ENCODE peak calls at places on chromosomes 11 and 22, in ten cellular contexts. One of them, this sample, is unnamed.

GRCh38 chr22:44850946-44851345 is 98.6 kb downstream of the ARHGAP8 start:
- DNase-seq in lower lobe of right lung: no peak
- DNase-seq in CD4-positive, CD25-positive, alpha-beta regulatory T cell: no peak
- DNase-seq in left ventricle myocardium inferior: no peak
- DNase-seq in neural progenitor cell: no peak
- DNase-seq in fibroblast of lung: no peak
- DNase-seq in NT2/D1: no peak
- DNase-seq in AG04449: no peak
- DNase-seq in foreskin fibroblast: no peak
- DNase-seq in fibroblast of the aortic adventitia: no peak
- DNase-seq in this sample: no peak

GRCh38 chr11:72962717-72963116 is 148.5 kb downstream of the ATG16L2 start:
- DNase-seq in fibroblast of lung: no peak
- DNase-seq in AG04449: no peak
- DNase-seq in CD4-positive, CD25-positive, alpha-beta regulatory T cell: no peak
- DNase-seq in fibroblast of the aortic adventitia: no peak
- DNase-seq in left ventricle myocardium inferior: no peak
- DNase-seq in foreskin fibroblast: no peak
- DNase-seq in lower lobe of right lung: no peak
- DNase-seq in neural progenitor cell: no peak
- DNase-seq in NT2/D1: no peak
- DNase-seq in this sample: no peak

GRCh38 chr11:61198391-61198790 is 4.9 kb upstream of the PGA3 start:
- DNase-seq in fibroblast of lung: no peak
- DNase-seq in lower lobe of right lung: no peak
- DNase-seq in fibroblast of the aortic adventitia: no peak
- DNase-seq in foreskin fibroblast: no peak
- DNase-seq in left ventricle myocardium inferior: no peak
- DNase-seq in neural progenitor cell: no peak
- DNase-seq in AG04449: no peak
- DNase-seq in CD4-positive, CD25-positive, alpha-beta regulatory T cell: no peak
- DNase-seq in NT2/D1: no peak
- DNase-seq in this sample: no peak

GRCh38 chr11:113952588-113952987 is 22.3 kb upstream of the HTR3A start:
- DNase-seq in left ventricle myocardium inferior: no peak
- DNase-seq in AG04449: no peak
- DNase-seq in foreskin fibroblast: no peak
- DNase-seq in neural progenitor cell: no peak
- DNase-seq in fibroblast of lung: no peak
- DNase-seq in lower lobe of right lung: peak
- DNase-seq in CD4-positive, CD25-positive, alpha-beta regulatory T cell: no peak
- DNase-seq in NT2/D1: no peak
- DNase-seq in fibroblast of the aortic adventitia: no peak
- DNase-seq in this sample: no peak

GRCh38 chr11:125995313-125995712 is 49.5 kb downstream of the VSIG10L2 start:
- DNase-seq in fibroblast of the aortic adventitia: no peak
- DNase-seq in CD4-positive, CD25-positive, alpha-beta regulatory T cell: peak
- DNase-seq in foreskin fibroblast: no peak
- DNase-seq in AG04449: no peak
- DNase-seq in left ventricle myocardium inferior: no peak
- DNase-seq in neural progenitor cell: peak
- DNase-seq in fibroblast of lung: no peak
- DNase-seq in lower lobe of right lung: no peak
- DNase-seq in NT2/D1: no peak
- DNase-seq in this sample: no peak

GRCh38 chr11:125173027-125173426 is 8.5 kb downstream of the PKNOX2 start:
- DNase-seq in lower lobe of right lung: no peak
- DNase-seq in CD4-positive, CD25-positive, alpha-beta regulatory T cell: no peak
- DNase-seq in fibroblast of the aortic adventitia: no peak
- DNase-seq in neural progenitor cell: no peak
- DNase-seq in fibroblast of lung: no peak
- DNase-seq in left ventricle myocardium inferior: no peak
- DNase-seq in foreskin fibroblast: no peak
- DNase-seq in AG04449: no peak
- DNase-seq in NT2/D1: no peak
- DNase-seq in this sample: no peak

GRCh38 chr11:93906486-93906885 is 56.1 kb upstream of the VSTM5 start:
- DNase-seq in lower lobe of right lung: no peak
- DNase-seq in foreskin fibroblast: peak
- DNase-seq in neural progenitor cell: no peak
- DNase-seq in NT2/D1: no peak
- DNase-seq in CD4-positive, CD25-positive, alpha-beta regulatory T cell: no peak
- DNase-seq in fibroblast of lung: no peak
- DNase-seq in fibroblast of the aortic adventitia: no peak
- DNase-seq in left ventricle myocardium inferior: no peak
- DNase-seq in AG04449: no peak
- DNase-seq in this sample: no peak

GRCh38 chr11:109088061-109088460 is 333.9 kb upstream of the C11orf87 start:
- DNase-seq in AG04449: no peak
- DNase-seq in fibroblast of the aortic adventitia: no peak
- DNase-seq in fibroblast of lung: no peak
- DNase-seq in CD4-positive, CD25-positive, alpha-beta regulatory T cell: no peak
- DNase-seq in foreskin fibroblast: no peak
- DNase-seq in neural progenitor cell: no peak
- DNase-seq in NT2/D1: no peak
- DNase-seq in lower lobe of right lung: no peak
- DNase-seq in left ventricle myocardium inferior: no peak
- DNase-seq in this sample: no peak

DNA sequence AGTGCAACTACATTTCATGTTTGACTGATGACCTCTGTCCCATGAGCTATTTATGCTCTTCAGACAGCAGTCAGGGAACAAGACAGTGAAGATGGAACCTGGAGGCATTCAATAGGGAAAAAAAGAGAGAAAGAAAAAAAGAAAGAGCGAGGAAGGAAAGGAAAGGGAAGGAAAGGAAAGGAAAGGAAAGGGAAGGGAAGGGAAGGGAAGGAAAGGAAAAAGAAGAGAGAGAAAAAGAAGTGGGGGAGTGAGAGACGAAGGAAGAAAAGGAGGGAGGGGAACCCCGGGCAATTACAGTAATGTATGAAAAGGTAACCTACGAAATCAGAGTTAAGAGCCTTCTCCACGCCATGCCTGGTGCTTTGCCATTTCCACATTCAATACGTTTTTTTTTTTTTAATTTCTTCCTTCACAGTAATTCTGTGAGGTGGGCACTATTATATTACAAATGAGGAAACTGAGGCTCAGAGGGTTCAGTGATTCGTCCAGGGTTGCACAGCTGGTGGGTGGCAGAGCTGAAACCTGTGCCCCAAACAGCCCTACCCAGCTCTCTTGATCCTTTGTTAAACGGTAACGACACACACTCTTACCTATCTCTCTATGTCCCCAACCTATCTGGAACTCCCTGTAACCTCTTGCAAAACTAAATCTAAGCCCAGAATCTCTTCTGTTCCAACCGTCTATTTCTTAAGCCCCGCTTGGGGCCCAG is 39.3 kb downstream of the ETS1 start:
- DNase-seq in CD4-positive, CD25-positive, alpha-beta regulatory T cell: peak
- DNase-seq in fibroblast of the aortic adventitia: no peak
- DNase-seq in lower lobe of right lung: no peak
- DNase-seq in AG04449: no peak
- DNase-seq in fibroblast of lung: no peak
- DNase-seq in neural progenitor cell: no peak
- DNase-seq in left ventricle myocardium inferior: no peak
- DNase-seq in foreskin fibroblast: no peak
- DNase-seq in NT2/D1: no peak
- DNase-seq in this sample: no peak
- H3K4me3 ChIP-seq in CD4-positive, CD25-positive, alpha-beta regulatory T cell: peak
- H3K4me3 ChIP-seq in fibroblast of the aortic adventitia: peak
- H3K4me3 ChIP-seq in lower lobe of right lung: peak
- H3K4me3 ChIP-seq in AG04449: peak
- H3K4me3 ChIP-seq in fibroblast of lung: peak
- H3K4me3 ChIP-seq in neural progenitor cell: peak
- H3K4me3 ChIP-seq in left ventricle myocardium inferior: peak
- H3K4me3 ChIP-seq in foreskin fibroblast: peak
- H3K4me3 ChIP-seq in NT2/D1: peak
- H3K4me3 ChIP-seq in this sample: peak

DNA sequence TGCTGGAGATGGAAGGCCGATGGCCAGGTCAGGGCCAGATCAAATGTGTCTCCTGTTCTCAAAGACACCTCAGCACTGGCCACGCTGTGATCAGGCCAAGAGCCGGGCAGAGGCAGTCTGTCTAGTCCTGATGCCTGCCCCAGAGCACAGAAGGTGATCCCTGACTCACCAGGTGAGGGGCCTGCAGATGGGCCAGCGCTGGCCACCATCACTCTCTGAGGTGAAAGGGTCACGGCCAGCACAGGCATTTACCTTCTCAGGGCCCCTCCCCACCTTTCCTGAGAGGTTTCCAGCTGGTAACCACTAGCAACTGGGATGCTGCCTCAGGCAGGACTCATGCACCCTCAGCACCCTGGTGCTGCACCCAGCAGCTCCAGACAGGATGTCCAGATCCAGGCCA is 2.9 kb downstream of the SBF1 start:
- DNase-seq in lower lobe of right lung: no peak
- DNase-seq in left ventricle myocardium inferior: no peak
- DNase-seq in neural progenitor cell: no peak
- DNase-seq in NT2/D1: no peak
- DNase-seq in foreskin fibroblast: no peak
- DNase-seq in fibroblast of the aortic adventitia: no peak
- DNase-seq in AG04449: no peak
- DNase-seq in CD4-positive, CD25-positive, alpha-beta regulatory T cell: no peak
- DNase-seq in fibroblast of lung: no peak
- DNase-seq in this sample: no peak
- H3K4me3 ChIP-seq in lower lobe of right lung: no peak
- H3K4me3 ChIP-seq in left ventricle myocardium inferior: no peak
- H3K4me3 ChIP-seq in neural progenitor cell: no peak
- H3K4me3 ChIP-seq in NT2/D1: no peak
- H3K4me3 ChIP-seq in foreskin fibroblast: no peak
- H3K4me3 ChIP-seq in fibroblast of the aortic adventitia: no peak
- H3K4me3 ChIP-seq in AG04449: no peak
- H3K4me3 ChIP-seq in CD4-positive, CD25-positive, alpha-beta regulatory T cell: peak
- H3K4me3 ChIP-seq in fibroblast of lung: no peak
- H3K4me3 ChIP-seq in this sample: no peak

GRCh38 chr22:45869448-45869847 is 107.5 kb downstream of the WNT7B start:
- DNase-seq in left ventricle myocardium inferior: no peak
- DNase-seq in fibroblast of the aortic adventitia: no peak
- DNase-seq in CD4-positive, CD25-positive, alpha-beta regulatory T cell: no peak
- DNase-seq in foreskin fibroblast: no peak
- DNase-seq in neural progenitor cell: no peak
- DNase-seq in lower lobe of right lung: peak
- DNase-seq in AG04449: no peak
- DNase-seq in NT2/D1: no peak
- DNase-seq in fibroblast of lung: no peak
- DNase-seq in this sample: no peak

GRCh38 chr22:45866398-45867117 is 110.4 kb downstream of the WNT7B start:
- DNase-seq in lower lobe of right lung: peak
- DNase-seq in CD4-positive, CD25-positive, alpha-beta regulatory T cell: no peak
- DNase-seq in fibroblast of the aortic adventitia: no peak
- DNase-seq in neural progenitor cell: peak
- DNase-seq in NT2/D1: no peak
- DNase-seq in AG04449: no peak
- DNase-seq in left ventricle myocardium inferior: no peak
- DNase-seq in fibroblast of lung: no peak
- DNase-seq in foreskin fibroblast: no peak
- DNase-seq in this sample: no peak

GRCh38 chr22:45867118-45867905 is 109.7 kb downstream of the WNT7B start:
- DNase-seq in foreskin fibroblast: no peak
- DNase-seq in NT2/D1: no peak
- DNase-seq in AG04449: no peak
- DNase-seq in left ventricle myocardium inferior: no peak
- DNase-seq in lower lobe of right lung: peak
- DNase-seq in CD4-positive, CD25-positive, alpha-beta regulatory T cell: no peak
- DNase-seq in fibroblast of the aortic adventitia: no peak
- DNase-seq in neural progenitor cell: peak
- DNase-seq in fibroblast of lung: peak
- DNase-seq in this sample: no peak

GRCh38 chr22:45868586-45869443 is 108.1 kb downstream of the WNT7B start:
- DNase-seq in lower lobe of right lung: peak
- DNase-seq in fibroblast of lung: no peak
- DNase-seq in CD4-positive, CD25-positive, alpha-beta regulatory T cell: no peak
- DNase-seq in fibroblast of the aortic adventitia: no peak
- DNase-seq in NT2/D1: no peak
- DNase-seq in neural progenitor cell: no peak
- DNase-seq in foreskin fibroblast: no peak
- DNase-seq in left ventricle myocardium inferior: no peak
- DNase-seq in AG04449: no peak
- DNase-seq in this sample: no peak

DNA sequence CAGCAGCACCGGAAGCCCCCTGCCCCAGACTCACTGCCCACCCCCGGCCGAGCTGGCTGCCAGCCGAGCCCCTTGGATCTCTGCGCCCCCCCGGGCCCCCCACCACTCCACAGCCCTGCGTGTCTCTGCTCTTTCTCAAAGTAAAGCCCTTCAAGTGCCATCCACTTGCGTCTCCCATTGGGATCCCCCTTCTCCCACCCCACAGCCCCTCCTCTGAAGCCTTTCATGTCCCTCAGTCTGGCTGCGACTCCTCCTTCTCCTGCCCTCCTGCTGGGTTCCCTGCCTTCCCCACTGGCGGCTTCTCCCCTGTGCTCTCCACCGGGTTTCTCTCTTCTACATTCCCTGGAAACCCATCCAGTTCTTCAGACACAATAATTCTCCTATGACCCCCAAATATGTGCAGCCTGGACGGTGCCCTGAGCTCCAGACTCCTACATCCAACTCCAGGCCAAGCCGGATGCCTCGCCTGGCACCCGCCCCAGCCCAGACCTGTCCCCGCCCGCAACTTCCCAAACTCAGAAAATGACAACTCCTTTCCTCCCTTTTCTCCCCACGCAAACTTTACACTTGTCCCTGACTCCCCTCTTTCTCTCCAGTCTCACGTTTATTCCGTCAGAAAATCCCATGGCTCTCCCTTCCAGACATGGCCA is 108.9 kb downstream of the WNT7B start:
- DNase-seq in fibroblast of the aortic adventitia: no peak
- DNase-seq in neural progenitor cell: no peak
- DNase-seq in lower lobe of right lung: no peak
- DNase-seq in CD4-positive, CD25-positive, alpha-beta regulatory T cell: no peak
- DNase-seq in foreskin fibroblast: no peak
- DNase-seq in left ventricle myocardium inferior: no peak
- DNase-seq in AG04449: no peak
- DNase-seq in fibroblast of lung: no peak
- DNase-seq in NT2/D1: no peak
- DNase-seq in this sample: no peak
- H3K4me3 ChIP-seq in fibroblast of the aortic adventitia: no peak
- H3K4me3 ChIP-seq in neural progenitor cell: peak
- H3K4me3 ChIP-seq in lower lobe of right lung: peak
- H3K4me3 ChIP-seq in CD4-positive, CD25-positive, alpha-beta regulatory T cell: no peak
- H3K4me3 ChIP-seq in foreskin fibroblast: no peak
- H3K4me3 ChIP-seq in left ventricle myocardium inferior: no peak
- H3K4me3 ChIP-seq in AG04449: no peak
- H3K4me3 ChIP-seq in fibroblast of lung: no peak
- H3K4me3 ChIP-seq in NT2/D1: peak
- H3K4me3 ChIP-seq in this sample: no peak

DNA sequence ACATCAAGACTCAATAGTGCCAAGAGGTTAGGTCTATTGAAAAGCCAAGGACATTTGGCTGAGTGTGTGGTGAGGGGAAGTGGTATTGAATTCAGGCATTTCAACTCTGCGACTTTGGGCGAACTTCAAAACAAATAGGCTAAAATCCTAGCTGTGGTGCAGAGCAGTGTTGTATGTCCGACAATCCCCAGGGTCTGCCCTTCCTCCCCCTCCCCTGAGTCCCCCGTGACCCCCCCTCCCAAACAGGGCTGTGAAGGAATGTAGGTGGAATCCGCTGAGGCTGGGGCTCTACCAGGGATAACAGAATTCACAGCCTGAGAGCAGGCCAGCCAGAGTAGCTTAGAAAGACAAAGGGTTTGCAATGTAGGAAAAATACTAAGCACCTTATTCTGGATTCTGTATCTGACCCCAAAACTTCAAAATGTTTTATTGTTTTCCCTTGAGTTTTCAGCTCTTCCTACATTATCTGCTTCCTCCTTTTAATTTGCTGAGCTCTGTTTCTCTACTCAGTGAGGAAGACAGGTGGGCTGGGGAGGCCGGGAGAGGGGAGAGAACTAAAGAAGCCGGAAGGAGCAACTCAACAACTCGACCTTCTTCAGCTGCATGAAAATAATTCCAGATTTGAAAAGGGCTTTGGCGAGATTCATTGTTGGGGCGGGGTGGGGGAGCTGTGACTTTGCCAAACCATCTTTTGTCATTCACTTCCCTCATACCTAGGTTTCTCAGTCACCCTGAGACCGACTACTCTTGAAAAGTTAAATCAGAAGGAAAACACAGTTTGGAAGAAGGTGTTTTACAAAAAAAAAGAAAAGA is 315.1 kb downstream of the BLID start:
- DNase-seq in CD4-positive, CD25-positive, alpha-beta regulatory T cell: no peak
- DNase-seq in neural progenitor cell: peak
- DNase-seq in AG04449: no peak
- DNase-seq in fibroblast of the aortic adventitia: peak
- DNase-seq in NT2/D1: peak
- DNase-seq in fibroblast of lung: peak
- DNase-seq in foreskin fibroblast: no peak
- DNase-seq in left ventricle myocardium inferior: no peak
- DNase-seq in lower lobe of right lung: no peak
- DNase-seq in this sample: no peak
- H3K4me3 ChIP-seq in CD4-positive, CD25-positive, alpha-beta regulatory T cell: no peak
- H3K4me3 ChIP-seq in neural progenitor cell: peak
- H3K4me3 ChIP-seq in AG04449: no peak
- H3K4me3 ChIP-seq in fibroblast of the aortic adventitia: no peak
- H3K4me3 ChIP-seq in NT2/D1: peak
- H3K4me3 ChIP-seq in fibroblast of lung: no peak
- H3K4me3 ChIP-seq in foreskin fibroblast: no peak
- H3K4me3 ChIP-seq in left ventricle myocardium inferior: no peak
- H3K4me3 ChIP-seq in lower lobe of right lung: no peak
- H3K4me3 ChIP-seq in this sample: no peak

This sample was measured in HFF-Myc.